ENCODE peak calls at places on chromosomes 16 and 17, in five cellular contexts. One of them, this sample, is unnamed.

GRCh38 chr17:76641501-76641900 is 2.1 kb downstream of the ST6GALNAC1 start:
- DNase-seq in AG08395: no peak
- DNase-seq in RWPE1: peak; percentile 65
- DNase-seq in stimulated activated CD8-positive, alpha-beta memory T cell treated with anti-CD3 and anti-CD28 coated beads, Interleukin-4, amount 100 ng/mL, for 4 hours: no peak
- DNase-seq in AG10803: no peak
- DNase-seq in this sample: no peak

GRCh38 chr17:38485146-38485468 is 56.8 kb downstream of the ARHGAP23 start:
- DNase-seq in AG08395: no peak
- DNase-seq in RWPE1: no peak
- DNase-seq in stimulated activated CD8-positive, alpha-beta memory T cell treated with anti-CD3 and anti-CD28 coated beads, Interleukin-4, amount 100 ng/mL, for 4 hours: no peak
- DNase-seq in AG10803: no peak
- DNase-seq in this sample: no peak

GRCh38 chr16:77943770-77944169 is 78.6 kb upstream of the CLEC3A start:
- DNase-seq in AG08395: no peak
- DNase-seq in RWPE1: no peak
- DNase-seq in stimulated activated CD8-positive, alpha-beta memory T cell treated with anti-CD3 and anti-CD28 coated beads, Interleukin-4, amount 100 ng/mL, for 4 hours: no peak
- DNase-seq in AG10803: no peak
- DNase-seq in this sample: no peak

GRCh38 chr17:30336369-30337171 is 2.7 kb upstream of the TMIGD1 start:
- DNase-seq in AG08395: peak; percentile 28
- DNase-seq in RWPE1: peak; percentile 30
- DNase-seq in stimulated activated CD8-positive, alpha-beta memory T cell treated with anti-CD3 and anti-CD28 coated beads, Interleukin-4, amount 100 ng/mL, for 4 hours: no peak
- DNase-seq in AG10803: peak; percentile 24
- DNase-seq in this sample: peak; percentile 74

GRCh38 chr16:87563022-87563421 is 39.3 kb upstream of the JPH3 start:
- DNase-seq in AG08395: no peak
- DNase-seq in RWPE1: no peak
- DNase-seq in stimulated activated CD8-positive, alpha-beta memory T cell treated with anti-CD3 and anti-CD28 coated beads, Interleukin-4, amount 100 ng/mL, for 4 hours: no peak
- DNase-seq in AG10803: no peak
- DNase-seq in this sample: no peak

GRCh38 chr17:50863221-50863843 is 2.8 kb downstream of the TOB1 start:
- DNase-seq in AG08395: no peak
- DNase-seq in RWPE1: no peak
- DNase-seq in stimulated activated CD8-positive, alpha-beta memory T cell treated with anti-CD3 and anti-CD28 coated beads, Interleukin-4, amount 100 ng/mL, for 4 hours: no peak
- DNase-seq in AG10803: no peak
- DNase-seq in this sample: peak; percentile 41

GRCh38 chr16:34803683-34804416 is 1344.4 kb downstream of the TP53TG3F start:
- DNase-seq in AG08395: no peak
- DNase-seq in RWPE1: no peak
- DNase-seq in stimulated activated CD8-positive, alpha-beta memory T cell treated with anti-CD3 and anti-CD28 coated beads, Interleukin-4, amount 100 ng/mL, for 4 hours: no peak
- DNase-seq in AG10803: no peak
- DNase-seq in this sample: no peak

GRCh38 chr17:63035695-63036094 is 69.7 kb downstream of the TANC2 start:
- DNase-seq in AG08395: peak; percentile 2
- DNase-seq in RWPE1: no peak
- DNase-seq in stimulated activated CD8-positive, alpha-beta memory T cell treated with anti-CD3 and anti-CD28 coated beads, Interleukin-4, amount 100 ng/mL, for 4 hours: no peak
- DNase-seq in AG10803: peak; percentile 44
- DNase-seq in this sample: no peak

GRCh38 chr16:85213926-85214294 is 101.6 kb upstream of the CIBAR2 start:
- DNase-seq in AG08395: no peak
- DNase-seq in RWPE1: no peak
- DNase-seq in stimulated activated CD8-positive, alpha-beta memory T cell treated with anti-CD3 and anti-CD28 coated beads, Interleukin-4, amount 100 ng/mL, for 4 hours: no peak
- DNase-seq in AG10803: no peak
- DNase-seq in this sample: no peak

GRCh38 chr16:19515765-19516164 is 6.1 kb downstream of the GDE1 start:
- DNase-seq in AG08395: no peak
- DNase-seq in RWPE1: no peak
- DNase-seq in stimulated activated CD8-positive, alpha-beta memory T cell treated with anti-CD3 and anti-CD28 coated beads, Interleukin-4, amount 100 ng/mL, for 4 hours: no peak
- DNase-seq in AG10803: no peak
- DNase-seq in this sample: no peak

GRCh38 chr17:3381957-3382356 is 4.2 kb downstream of the OR3A2 start:
- DNase-seq in AG08395: no peak
- DNase-seq in RWPE1: no peak
- DNase-seq in stimulated activated CD8-positive, alpha-beta memory T cell treated with anti-CD3 and anti-CD28 coated beads, Interleukin-4, amount 100 ng/mL, for 4 hours: no peak
- DNase-seq in AG10803: no peak
- DNase-seq in this sample: no peak